ENCODE peak calls at places on chromosomes 13 and 19, in six cellular contexts. F is A549, N is transverse colon, Z is sigmoid colon, H is stomach, W is ovary. S is an unnamed sample.
A peak's percentile ranks its signal among the peaks of the same experiment; 100 is the strongest.

GRCh38 chr19:4807188-4807587 is 15.7 kb downstream of the FEM1A start:
- DNase-seq in H (no peak), F (no peak), Z (peak; percentile 74), N (peak; percentile 34), W (no peak), S (no peak)

GRCh38 chr13:89465366-89465765 is 1794.2 kb downstream of the SLITRK5 start:
- DNase-seq in N (no peak), F (no peak), W (no peak), H (no peak), Z (no peak), S (no peak)

GRCh38 chr19:33767898-33768413 is 28.7 kb upstream of the KCTD15 start:
- DNase-seq in F (peak; percentile 42), N (no peak), W (no peak), Z (no peak), H (no peak), S (no peak)

GRCh38 chr19:16330368-16330801 is 5.8 kb downstream of the KLF2 start:
- DNase-seq in Z (peak; percentile 83), W (peak; percentile 55), H (peak; percentile 88), N (peak; percentile 83), F (peak; percentile 90), S (no peak)

GRCh38 chr13:32734511-32734910 is 148.3 kb downstream of the PDS5B start:
- DNase-seq in Z (no peak), F (peak; percentile 10), W (no peak), H (no peak), N (no peak), S (peak; percentile 21)

GRCh38 chr13:113489549-113490495 is 689 bp downstream of the DCUN1D2 start:
- DNase-seq in H (peak; percentile 38), N (peak; percentile 39), Z (peak; percentile 74), F (no peak), W (peak; percentile 50), S (no peak)

GRCh38 chr13:111547726-111548273 is 227.4 kb downstream of the TEX29 start:
- DNase-seq in N (no peak), F (no peak), Z (no peak), W (no peak), H (no peak), S (no peak)

GRCh38 chr19:42528354-42529247 is at the start of gene CEACAM1:
- DNase-seq in F (no peak), H (peak; percentile 79), N (peak; percentile 84), Z (no peak), W (no peak), S (no peak)

GRCh38 chr19:41707871-41708371 is 505 bp upstream of the CEACAM5 start:
- DNase-seq in Z (no peak), H (no peak), W (no peak), F (no peak), N (peak; percentile 13), S (no peak)

GRCh38 chr13:28819748-28820098 is 416 bp upstream of the MTUS2 start:
- DNase-seq in W (no peak), H (peak; percentile 27), F (peak; percentile 41), N (peak; percentile 28), Z (no peak), S (no peak)

GRCh38 chr19:10544242-10544752 is 593 bp downstream of the ATG4D start:
- DNase-seq in Z (no peak), H (peak; percentile 66), N (peak; percentile 81), F (no peak), W (peak; percentile 53), S (no peak)

GRCh38 chr13:31943591-31943990 is 88.0 kb upstream of the FRY start:
- DNase-seq in H (no peak), Z (no peak), F (no peak), N (no peak), W (no peak), S (no peak)

GRCh38 chr13:113759525-113760137 is 605 bp downstream of the TMEM255B start:
- DNase-seq in Z (peak; percentile 68), W (peak; percentile 24), N (no peak), H (peak; percentile 25), F (no peak), S (peak; percentile 29)

GRCh38 chr13:19606152-19606551 is 27.3 kb upstream of the MPHOSPH8 start:
- DNase-seq in H (no peak), Z (no peak), F (peak; percentile 17), W (no peak), N (no peak), S (no peak)

GRCh38 chr13:47611664-47612288 is 389.3 kb downstream of the SUCLA2 start:
- DNase-seq in F (no peak), H (no peak), Z (no peak), W (no peak), N (no peak), S (no peak)

GRCh38 chr19:10018219-10018618 is 4.9 kb downstream of the RDH8 start:
- DNase-seq in Z (no peak), F (no peak), N (no peak), W (no peak), H (no peak), S (no peak)

GRCh38 chr19:21568816-21569496 is 63.6 kb downstream of the ZNF429 start:
- DNase-seq in H (peak; percentile 83), Z (peak; percentile 94), F (no peak), N (peak; percentile 81), W (peak; percentile 89), S (peak; percentile 85)

GRCh38 chr19:2636897-2637683 is 65.4 kb downstream of the GNG7 start:
- DNase-seq in F (peak; percentile 52), Z (peak; percentile 75), N (peak; percentile 67), H (peak; percentile 72), W (peak; percentile 53), S (no peak)

GRCh38 chr19:46903458-46903857 is 42.7 kb downstream of the ARHGAP35 start:
- DNase-seq in N (no peak), H (no peak), F (no peak), W (no peak), Z (no peak), S (no peak)

GRCh38 chr13:29279859-29280258 is 315.6 kb downstream of the SLC7A1 start:
- DNase-seq in W (no peak), Z (no peak), N (no peak), F (no peak), H (no peak), S (no peak)

GRCh38 chr19:56120371-56121179 is 520 bp downstream of the ZNF787 start:
- DNase-seq in Z (peak; percentile 83), N (peak; percentile 89), W (peak; percentile 68), F (peak; percentile 89), H (peak; percentile 77), S (peak; percentile 37)

GRCh38 chr13:97288486-97288900 is 66.4 kb downstream of the MBNL2 start:
- DNase-seq in N (no peak), Z (no peak), H (no peak), F (no peak), W (no peak), S (no peak)

GRCh38 chr19:47819841-47820244 is 1.9 kb upstream of the CRX start:
- DNase-seq in W (no peak), F (no peak), N (no peak), H (no peak), Z (no peak), S (no peak)

GRCh38 chr19:3690551-3691371 is 9.5 kb downstream of the PIP5K1C start:
- DNase-seq in H (no peak), N (no peak), W (no peak), Z (no peak), F (no peak), S (no peak)

GRCh38 chr19:41324921-41325639 is 15.1 kb downstream of the CCDC97 start:
- DNase-seq in W (peak; percentile 62), H (no peak), N (peak; percentile 57), Z (peak; percentile 89), F (peak; percentile 79), S (no peak)

GRCh38 chr19:44740351-44740824 is 8.1 kb upstream of the BCL3 start:
- DNase-seq in Z (no peak), H (no peak), N (no peak), F (peak; percentile 88), W (no peak), S (no peak)

GRCh38 chr19:55386515-55386947 is 799 bp downstream of the RPL28 start:
- DNase-seq in W (no peak), Z (no peak), F (no peak), H (no peak), N (no peak), S (no peak)

GRCh38 chr13:24270639-24271131 is 38.7 kb upstream of the C1QTNF9 start:
- DNase-seq in N (peak; percentile 62), H (peak; percentile 61), W (peak; percentile 55), F (peak; percentile 3), Z (peak; percentile 79), S (peak; percentile 35)

GRCh38 chr13:32381539-32381938 is 46.4 kb downstream of the N4BP2L1 start:
- DNase-seq in Z (no peak), F (peak; percentile 5), H (no peak), W (peak; percentile 14), N (no peak), S (peak; percentile 26)

GRCh38 chr13:67048793-67049150 is 181.4 kb downstream of the PCDH9 start:
- DNase-seq in H (no peak), Z (no peak), F (no peak), N (no peak), W (no peak), S (no peak)

GRCh38 chr19:16071072-16071691 is 5.1 kb upstream of the TPM4 start:
- DNase-seq in W (no peak), H (no peak), Z (no peak), F (no peak), N (peak; percentile 15), S (no peak)

GRCh38 chr19:36001605-36002004 is 6.6 kb downstream of the SDHAF1 start:
- DNase-seq in N (no peak), Z (no peak), H (no peak), W (no peak), F (no peak), S (no peak)

GRCh38 chr13:69178000-69178399 is 929.6 kb upstream of the ATXN8OS start:
- DNase-seq in F (no peak), N (no peak), Z (no peak), H (no peak), W (no peak), S (no peak)
- TF ChIP-seq CTCF in F (no peak), N (no peak), Z (no peak), H (no peak), W (no peak), S (no peak)

GRCh38 chr19:38877781-38878574 is at the start of gene RINL:
- DNase-seq in H (peak; percentile 46), Z (no peak), N (peak; percentile 71), W (no peak), F (no peak), S (no peak)
- H3K4me3 ChIP-seq in H (peak within 1 kb of the TSS; percentile 5), Z (no peak within 1 kb of the TSS), N (no peak within 1 kb of the TSS), W (no peak within 1 kb of the TSS), F (no peak within 1 kb of the TSS), S (peak within 1 kb of the TSS; percentile 18)

GRCh38 chr13:74133657-74134201 is 475 bp downstream of the KLF12 start:
- DNase-seq in W (peak; percentile 90), F (peak; percentile 75), N (peak; percentile 84), Z (peak; percentile 95), H (peak; percentile 73), S (peak; percentile 69)
- TF ChIP-seq EP300 in W (no peak), F (no peak), N (no peak), Z (no peak), H (no peak), S (peak; percentile 85)

GRCh38 chr19:48975947-48976847 is 11.1 kb downstream of the FTL start:
- DNase-seq in N (no peak), W (no peak), Z (no peak), F (no peak), H (no peak), S (no peak)
- TF ChIP-seq CTCF in N (no peak), W (no peak), Z (no peak), F (no peak), H (no peak), S (no peak)

S was measured in tibial nerve.